ENCODE peak calls at places on chromosomes 7 and 10, in four cellular contexts. One of them, this sample, is unnamed.

GRCh38 chr7:117088623-117089199 is 135.4 kb downstream of the ST7 start:
- DNase-seq in heart right ventricle: no peak
- DNase-seq in hepatocyte: no peak
- DNase-seq in mammary epithelial cell: no peak
- DNase-seq in this sample: no peak

GRCh38 chr10:80204193-80204714 is 1.1 kb downstream of the ANXA11 start:
- DNase-seq in hepatocyte: peak
- DNase-seq in heart right ventricle: no peak
- DNase-seq in mammary epithelial cell: peak
- DNase-seq in this sample: no peak

GRCh38 chr7:95190515-95190914 is 133.8 kb downstream of the PON1 start:
- DNase-seq in heart right ventricle: no peak
- DNase-seq in mammary epithelial cell: peak
- DNase-seq in hepatocyte: no peak
- DNase-seq in this sample: no peak

GRCh38 chr7:99579956-99580777 is 17.9 kb upstream of the TMEM225B start:
- DNase-seq in hepatocyte: peak
- DNase-seq in mammary epithelial cell: no peak
- DNase-seq in heart right ventricle: peak
- DNase-seq in this sample: peak

GRCh38 chr7:29208410-29209250 is 14.1 kb downstream of the CHN2 start:
- DNase-seq in mammary epithelial cell: no peak
- DNase-seq in hepatocyte: peak
- DNase-seq in heart right ventricle: no peak
- DNase-seq in this sample: peak

GRCh38 chr7:139544645-139545044 is 21.2 kb downstream of the CLEC2L start:
- DNase-seq in heart right ventricle: no peak
- DNase-seq in mammary epithelial cell: no peak
- DNase-seq in hepatocyte: no peak
- DNase-seq in this sample: no peak

GRCh38 chr7:150997817-150998216 is 7.0 kb downstream of the NOS3 start:
- DNase-seq in mammary epithelial cell: no peak
- DNase-seq in heart right ventricle: no peak
- DNase-seq in hepatocyte: no peak
- DNase-seq in this sample: no peak

GRCh38 chr10:127467793-127468192 is 81.3 kb upstream of the NPS start:
- DNase-seq in heart right ventricle: no peak
- DNase-seq in hepatocyte: no peak
- DNase-seq in mammary epithelial cell: no peak
- DNase-seq in this sample: no peak

GRCh38 chr10:44198780-44199097 is 186.2 kb downstream of the CXCL12 start:
- DNase-seq in heart right ventricle: peak
- DNase-seq in mammary epithelial cell: no peak
- DNase-seq in hepatocyte: no peak
- DNase-seq in this sample: no peak

GRCh38 chr7:17593854-17594419 is 295.5 kb downstream of the AHR start:
- DNase-seq in mammary epithelial cell: no peak
- DNase-seq in hepatocyte: no peak
- DNase-seq in heart right ventricle: no peak
- DNase-seq in this sample: no peak

GRCh38 chr7:117270371-117270770 is 52.5 kb downstream of the WNT2 start:
- DNase-seq in heart right ventricle: no peak
- DNase-seq in mammary epithelial cell: no peak
- DNase-seq in hepatocyte: no peak
- DNase-seq in this sample: no peak

GRCh38 chr10:34624323-34625153 is 190.6 kb downstream of the PARD3 start:
- DNase-seq in heart right ventricle: no peak
- DNase-seq in mammary epithelial cell: no peak
- DNase-seq in hepatocyte: no peak
- DNase-seq in this sample: no peak

DNA sequence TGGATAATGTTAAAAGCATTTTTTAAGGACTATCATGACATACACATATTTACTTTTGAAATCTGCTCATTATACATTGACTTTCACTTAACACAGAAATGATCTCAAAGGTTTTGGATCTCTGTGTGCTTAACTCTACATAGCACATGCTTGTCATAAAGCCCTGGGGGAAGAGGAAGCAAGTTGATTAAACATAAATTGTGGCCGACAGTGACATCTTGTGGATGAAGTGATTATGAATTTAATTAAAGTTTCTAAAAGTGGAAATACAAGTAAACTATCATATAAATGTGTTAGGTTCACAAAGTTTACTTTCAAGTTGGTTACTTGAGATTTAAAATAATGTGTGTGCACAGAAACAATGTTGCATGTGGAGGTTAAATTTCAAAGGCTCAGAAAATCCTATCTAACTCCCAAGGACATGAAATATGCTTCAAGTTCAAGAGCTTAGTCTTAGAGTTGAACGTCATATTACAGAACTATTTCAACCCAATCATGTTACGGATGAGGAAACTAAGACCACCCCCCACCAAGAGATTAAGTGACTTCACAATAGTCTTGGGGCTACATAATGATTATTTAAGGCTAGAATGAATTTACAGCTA is 1247.8 kb downstream of the GATA3 start:
- DNase-seq in heart right ventricle: no peak
- DNase-seq in hepatocyte: peak
- DNase-seq in mammary epithelial cell: peak
- DNase-seq in this sample: no peak
- TF ChIP-seq CTCF in heart right ventricle: peak
- TF ChIP-seq CTCF in hepatocyte: peak
- TF ChIP-seq CTCF in mammary epithelial cell: peak
- TF ChIP-seq CTCF in this sample: no peak

GRCh38 chr10:124706462-124706857 is 37.7 kb downstream of the FAM53B start:
- DNase-seq in hepatocyte: no peak
- DNase-seq in heart right ventricle: no peak
- DNase-seq in mammary epithelial cell: no peak
- DNase-seq in this sample: no peak

GRCh38 chr10:124705021-124705740 is 39.0 kb downstream of the FAM53B start:
- DNase-seq in hepatocyte: no peak
- DNase-seq in heart right ventricle: no peak
- DNase-seq in mammary epithelial cell: no peak
- DNase-seq in this sample: no peak

GRCh38 chr10:124706876-124707516 is 37.2 kb downstream of the FAM53B start:
- DNase-seq in mammary epithelial cell: no peak
- DNase-seq in hepatocyte: no peak
- DNase-seq in heart right ventricle: no peak
- DNase-seq in this sample: no peak

GRCh38 chr10:124704428-124704805 is 39.8 kb downstream of the FAM53B start:
- DNase-seq in hepatocyte: no peak
- DNase-seq in heart right ventricle: no peak
- DNase-seq in mammary epithelial cell: no peak
- DNase-seq in this sample: no peak

GRCh38 chr10:124705817-124706461 is 38.2 kb downstream of the FAM53B start:
- DNase-seq in mammary epithelial cell: no peak
- DNase-seq in hepatocyte: no peak
- DNase-seq in heart right ventricle: no peak
- DNase-seq in this sample: no peak
- TF ChIP-seq CTCF in mammary epithelial cell: no peak
- TF ChIP-seq CTCF in hepatocyte: no peak
- TF ChIP-seq CTCF in heart right ventricle: peak
- TF ChIP-seq CTCF in this sample: no peak

GRCh38 chr10:867807-868206 is 63.7 kb downstream of the LARP4B start:
- DNase-seq in mammary epithelial cell: no peak
- DNase-seq in hepatocyte: no peak
- DNase-seq in heart right ventricle: no peak
- DNase-seq in this sample: no peak

GRCh38 chr10:869171-869570 is 62.3 kb downstream of the LARP4B start:
- DNase-seq in hepatocyte: no peak
- DNase-seq in mammary epithelial cell: no peak
- DNase-seq in heart right ventricle: no peak
- DNase-seq in this sample: no peak

GRCh38 chr10:865924-866576 is 65.5 kb downstream of the LARP4B start:
- DNase-seq in mammary epithelial cell: no peak
- DNase-seq in hepatocyte: no peak
- DNase-seq in heart right ventricle: no peak
- DNase-seq in this sample: no peak

GRCh38 chr10:866577-866941 is 64.9 kb downstream of the LARP4B start:
- DNase-seq in mammary epithelial cell: no peak
- DNase-seq in hepatocyte: no peak
- DNase-seq in heart right ventricle: no peak
- DNase-seq in this sample: no peak

GRCh38 chr10:865257-865656 is 66.2 kb downstream of the LARP4B start:
- DNase-seq in heart right ventricle: no peak
- DNase-seq in hepatocyte: no peak
- DNase-seq in mammary epithelial cell: no peak
- DNase-seq in this sample: no peak
- TF ChIP-seq CTCF in heart right ventricle: no peak
- TF ChIP-seq CTCF in hepatocyte: no peak
- TF ChIP-seq CTCF in mammary epithelial cell: no peak
- TF ChIP-seq CTCF in this sample: no peak

GRCh38 chr10:121436630-121437311 is 161.5 kb downstream of the FGFR2 start:
- DNase-seq in hepatocyte: no peak
- DNase-seq in heart right ventricle: no peak
- DNase-seq in mammary epithelial cell: no peak
- DNase-seq in this sample: no peak

GRCh38 chr10:121436281-121436629 is 162.0 kb downstream of the FGFR2 start:
- DNase-seq in mammary epithelial cell: no peak
- DNase-seq in hepatocyte: no peak
- DNase-seq in heart right ventricle: no peak
- DNase-seq in this sample: no peak

GRCh38 chr10:121437596-121437995 is 160.6 kb downstream of the FGFR2 start:
- DNase-seq in hepatocyte: peak
- DNase-seq in mammary epithelial cell: no peak
- DNase-seq in heart right ventricle: no peak
- DNase-seq in this sample: no peak

GRCh38 chr10:121440461-121440860 is 157.8 kb downstream of the FGFR2 start:
- DNase-seq in mammary epithelial cell: no peak
- DNase-seq in heart right ventricle: no peak
- DNase-seq in hepatocyte: no peak
- DNase-seq in this sample: no peak

DNA sequence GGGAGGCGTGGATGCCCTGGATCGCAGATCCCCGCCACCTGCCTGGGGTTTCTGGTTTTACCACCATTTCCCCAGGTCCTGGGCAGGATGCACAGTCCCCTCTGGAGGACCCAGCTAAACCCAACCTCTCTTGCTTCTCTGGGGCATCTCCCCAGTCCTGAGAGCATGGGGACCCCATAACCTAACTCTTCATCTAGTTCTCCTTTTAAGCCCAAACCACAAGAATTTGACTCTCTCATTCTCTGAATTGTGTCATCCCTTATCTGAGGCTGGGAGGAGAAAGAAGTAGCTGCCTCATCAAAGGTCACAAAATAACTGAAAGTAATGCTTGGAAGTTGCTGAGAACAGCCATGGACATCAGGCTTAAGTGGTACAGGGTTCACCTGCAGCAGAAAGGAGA is 159.9 kb downstream of the FGFR2 start:
- DNase-seq in mammary epithelial cell: no peak
- DNase-seq in hepatocyte: no peak
- DNase-seq in heart right ventricle: no peak
- DNase-seq in this sample: no peak
- TF ChIP-seq CTCF in mammary epithelial cell: no peak
- TF ChIP-seq CTCF in hepatocyte: no peak
- TF ChIP-seq CTCF in heart right ventricle: no peak
- TF ChIP-seq CTCF in this sample: no peak

This sample was measured in lower leg skin.